ENCODE peak calls at places on chromosomes 11 and 22, in four cellular contexts. L is astrocyte, K is hepatocyte, O is lower lobe of right lung. Y is an unnamed sample.

GRCh38 chr11:110759972-110760381 is 47.7 kb upstream of the ARHGAP20 start:
- DNase-seq in L (peak; percentile 79), K (peak; percentile 56), O (no peak), Y (peak; percentile 83)

GRCh38 chr11:76839326-76839725 is 21.4 kb upstream of the ACER3 start:
- DNase-seq in L (no peak), K (peak; percentile 65), O (no peak), Y (no peak)

GRCh38 chr11:6554828-6555706 is 48.3 kb downstream of the RRP8 start:
- DNase-seq in L (no peak), K (no peak), O (no peak), Y (no peak)

GRCh38 chr11:102664001-102664752 is 39.0 kb upstream of the MMP20 start:
- DNase-seq in L (no peak), K (no peak), O (no peak), Y (peak; percentile 5)

GRCh38 chr11:83721286-83721685 is 435.1 kb upstream of the CCDC90B start:
- DNase-seq in L (no peak), K (no peak), O (no peak), Y (no peak)

GRCh38 chr11:17810736-17811135 is 76.2 kb downstream of the KCNC1 start:
- DNase-seq in L (peak; percentile 39), K (peak; percentile 13), O (no peak), Y (peak; percentile 12)

GRCh38 chr11:64121637-64122410 is 44.1 kb downstream of the MACROD1 start:
- DNase-seq in L (peak; percentile 93), K (no peak), O (no peak), Y (peak; percentile 62)

GRCh38 chr11:108617055-108617454 is 23.5 kb upstream of the EXPH5 start:
- DNase-seq in L (no peak), K (no peak), O (no peak), Y (no peak)

GRCh38 chr11:36000616-36001190 is 56.8 kb downstream of the LDLRAD3 start:
- DNase-seq in L (no peak), K (no peak), O (no peak), Y (no peak)

GRCh38 chr22:42673898-42674390 is 24.8 kb upstream of the CYB5R3 start:
- DNase-seq in L (peak; percentile 25), K (no peak), O (no peak), Y (peak; percentile 45)

GRCh38 chr11:2197771-2198520 is 26.3 kb upstream of the TH start:
- DNase-seq in L (no peak), K (no peak), O (no peak), Y (no peak)

GRCh38 chr11:128463386-128463829 is 124.0 kb downstream of the ETS1 start:
- DNase-seq in L (peak; percentile 99), K (peak; percentile 66), O (no peak), Y (no peak)

GRCh38 chr11:115213007-115213406 is 291.2 kb downstream of the CADM1 start:
- DNase-seq in L (no peak), K (no peak), O (no peak), Y (no peak)

GRCh38 chr11:114059278-114059983 is at the start of gene ZBTB16:
- DNase-seq in L (no peak), K (peak; percentile 92), O (peak; percentile 91), Y (no peak)

GRCh38 chr11:64900263-64900678 is 16.7 kb downstream of the ATG2A start:
- DNase-seq in L (no peak), K (no peak), O (no peak), Y (no peak)

GRCh38 chr22:28239941-28240340 is 320.9 kb upstream of the PITPNB start:
- DNase-seq in L (no peak), K (no peak), O (no peak), Y (no peak)

GRCh38 chr11:17498058-17498457 is 21.4 kb upstream of the ABCC8 start:
- DNase-seq in L (no peak), K (no peak), O (no peak), Y (no peak)

GRCh38 chr11:19368726-19369364 is 128.1 kb upstream of the E2F8 start:
- DNase-seq in L (no peak), K (no peak), O (no peak), Y (no peak)

GRCh38 chr11:32333335-32333991 is 101.9 kb downstream of the WT1 start:
- DNase-seq in L (peak; percentile 48), K (peak; percentile 77), O (peak; percentile 68), Y (no peak)

GRCh38 chr11:100857236-100858005 is 170.3 kb downstream of the ARHGAP42 start:
- DNase-seq in L (no peak), K (no peak), O (no peak), Y (no peak)

GRCh38 chr22:36613958-36614357 is 85.0 kb upstream of the EIF3D start:
- DNase-seq in L (peak; percentile 68), K (no peak), O (no peak), Y (no peak)

GRCh38 chr11:17780668-17781067 is 46.1 kb downstream of the KCNC1 start:
- DNase-seq in L (no peak), K (no peak), O (no peak), Y (no peak)

GRCh38 chr11:8841899-8842298 is 69.1 kb upstream of the AKIP1 start:
- DNase-seq in L (peak; percentile 47), K (no peak), O (no peak), Y (no peak)

GRCh38 chr11:96000064-96000463 is 76.2 kb upstream of the MTMR2 start:
- DNase-seq in L (no peak), K (no peak), O (no peak), Y (peak; percentile 9)

GRCh38 chr22:30781271-30781875 is 86.7 kb downstream of the OSBP2 start:
- DNase-seq in L (peak; percentile 6), K (no peak), O (no peak), Y (peak; percentile 17)

GRCh38 chr11:5339771-5340322 is 3.5 kb downstream of the OR51B5 start:
- DNase-seq in L (no peak), K (no peak), O (no peak), Y (no peak)

GRCh38 chr11:33540946-33541915 is 159.4 kb downstream of the C11orf91 start:
- DNase-seq in L (no peak), K (no peak), O (no peak), Y (no peak)

GRCh38 chr11:92225563-92226308 is 1.1 kb downstream of the FAT3 start:
- DNase-seq in L (peak; percentile 8), K (peak; percentile 50), O (no peak), Y (no peak)

GRCh38 chr11:109984634-109985289 is 108.4 kb upstream of the ZC3H12C start:
- DNase-seq in L (no peak), K (no peak), O (no peak), Y (no peak)

GRCh38 chr11:16776716-16777115 is 38.3 kb downstream of the C11orf58 start:
- DNase-seq in L (peak; percentile 91), K (no peak), O (no peak), Y (no peak)

GRCh38 chr22:23357028-23357427 is 176.7 kb downstream of the BCR start:
- DNase-seq in L (no peak), K (no peak), O (no peak), Y (no peak)

GRCh38 chr11:121769191-121769590 is 316.4 kb upstream of the SORL1-AS1 start:
- DNase-seq in L (no peak), K (no peak), O (no peak), Y (no peak)

GRCh38 chr11:133919330-133920108 is 37.2 kb downstream of the IGSF9B start:
- DNase-seq in L (no peak), K (no peak), O (no peak), Y (no peak)

GRCh38 chr22:44260216-44261035 is 52.3 kb downstream of the SHISAL1 start:
- DNase-seq in L (no peak), K (no peak), O (no peak), Y (no peak)

GRCh38 chr11:68721075-68721474 is 30.2 kb downstream of the TESMIN start:
- DNase-seq in L (no peak), K (no peak), O (no peak), Y (no peak)

GRCh38 chr11:68727783-68728182 is 23.5 kb downstream of the TESMIN start:
- DNase-seq in L (no peak), K (no peak), O (no peak), Y (no peak)

GRCh38 chr11:68722143-68722542 is 29.2 kb downstream of the TESMIN start:
- DNase-seq in L (no peak), K (no peak), O (no peak), Y (no peak)

GRCh38 chr11:68724293-68724692 is 27.0 kb downstream of the TESMIN start:
- DNase-seq in L (no peak), K (no peak), O (no peak), Y (no peak)
- H3K27me3 ChIP-seq in L (peaks cover 43% of the 10 kb centered on the region), K (no peaks in the 10 kb centered on the region), O (no peaks in the 10 kb centered on the region), Y (peaks cover 40% of the 10 kb centered on the region)

GRCh38 chr22:48658871-48659270 is 1168.8 kb downstream of the BRD1 start:
- DNase-seq in L (no peak), K (no peak), O (no peak), Y (no peak)
- H3K9me3 ChIP-seq in L (peaks cover 2% of the 10 kb centered on the region), K (no peaks in the 10 kb centered on the region), O (peaks cover 11% of the 10 kb centered on the region), Y (no peaks in the 10 kb centered on the region)

DNA sequence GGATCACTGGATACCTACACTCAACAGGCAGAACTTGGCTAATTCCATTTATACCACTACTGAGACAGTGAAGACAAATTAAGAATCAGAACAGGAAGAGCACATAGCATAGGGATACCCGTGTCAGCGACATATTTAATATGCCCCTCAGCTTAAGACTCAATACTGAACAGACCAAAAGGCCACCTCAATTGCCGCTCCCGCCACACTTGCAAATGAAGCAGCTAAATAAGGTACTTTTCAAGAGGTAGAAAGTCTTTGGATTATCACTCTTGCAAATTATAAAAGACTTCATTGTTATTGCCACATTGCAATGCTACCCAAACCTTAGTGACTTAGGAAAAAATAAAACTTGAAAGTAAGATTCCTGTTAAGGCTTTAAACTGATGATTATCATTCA is 3.1 kb downstream of the DDX17 start:
- DNase-seq in L (no peak), K (no peak), O (no peak), Y (no peak)
- H3K36me3 ChIP-seq in L (peaks cover 30% of the 10 kb centered on the region), K (no peaks in the 10 kb centered on the region), O (peaks cover 54% of the 10 kb centered on the region), Y (peaks cover 75% of the 10 kb centered on the region)

DNA sequence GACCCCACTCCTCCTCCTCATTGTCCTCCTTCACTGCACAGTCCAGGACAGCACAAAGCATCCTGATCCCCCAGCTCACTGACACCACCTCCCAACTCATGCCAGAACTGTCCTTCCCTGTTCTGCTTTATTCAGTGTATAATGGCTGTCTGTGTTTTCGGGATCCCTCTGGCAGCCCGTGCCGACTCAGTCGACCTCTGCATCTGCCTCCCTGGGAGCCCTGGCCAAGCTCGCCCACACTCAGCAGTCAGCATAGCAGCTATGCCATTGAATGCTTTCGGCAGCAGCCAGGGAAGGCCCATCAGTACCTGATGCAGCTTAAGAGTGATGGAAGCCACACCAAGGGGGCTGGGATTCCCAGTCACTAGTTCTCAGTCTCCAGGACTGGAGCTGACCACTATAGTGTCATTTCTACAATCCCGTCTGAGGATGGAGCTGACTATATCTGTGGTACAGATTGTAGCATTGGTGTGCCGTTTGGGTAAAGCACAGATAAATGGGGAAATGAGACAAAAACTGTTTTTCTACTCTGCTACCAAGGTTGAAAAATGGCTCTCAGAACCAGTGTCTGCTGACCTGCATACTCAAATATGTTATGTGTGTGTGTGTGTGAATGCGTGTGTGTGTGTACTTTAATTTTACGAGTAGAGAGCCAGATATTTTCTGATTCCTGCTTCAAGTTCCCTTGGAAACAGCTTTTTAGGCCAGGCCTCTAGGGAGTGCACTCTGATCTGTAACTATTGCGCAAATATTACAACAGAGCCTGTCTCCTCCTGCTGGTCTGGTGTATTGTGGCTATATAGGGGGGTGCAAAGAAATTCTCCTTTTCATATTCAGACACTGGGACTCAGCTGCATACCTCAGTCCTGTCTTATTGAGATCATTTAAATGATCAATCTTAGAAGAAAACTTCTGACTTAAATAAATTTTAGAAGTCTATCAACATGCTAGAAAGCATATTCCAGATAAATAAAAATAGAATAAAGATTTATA is 78.8 kb upstream of the TOP3B start:
- DNase-seq in L (peak; percentile 2), K (peak; percentile 76), O (no peak), Y (no peak)
- H3K27me3 ChIP-seq in L (peaks cover 22% of the 10 kb centered on the region), K (no peaks in the 10 kb centered on the region), O (peaks cover 21% of the 10 kb centered on the region), Y (no peaks in the 10 kb centered on the region)

GRCh38 chr22:47929073-47929472 is 1166.6 kb downstream of the TBC1D22A start:
- DNase-seq in L (no peak), K (no peak), O (no peak), Y (no peak)
- H3K9me3 ChIP-seq in L (peaks cover 6% of the 10 kb centered on the region), K (no peaks in the 10 kb centered on the region), O (no peaks in the 10 kb centered on the region), Y (no peaks in the 10 kb centered on the region)